ENCODE peak calls at places on chromosomes 3 and 15, in seven cellular contexts. N, E, A, X, J, R and Z are unnamed samples.

GRCh38 chr3:107574650-107575049 is 51.9 kb downstream of the BBX start:
- DNase-seq in N (no peak), E (no peak), A (no peak), X (peak), J (no peak), R (peak), Z (peak)

GRCh38 chr3:150341893-150342292 is 66.2 kb upstream of the TSC22D2 start:
- DNase-seq in N (no peak), E (no peak), A (no peak), X (peak), J (no peak), R (no peak), Z (no peak)

GRCh38 chr15:70264014-70264492 is 166.3 kb upstream of the TLE3 start:
- DNase-seq in N (no peak), E (no peak), A (no peak), X (peak), J (no peak), R (no peak), Z (peak)

GRCh38 chr3:104990758-104991157 is 376.0 kb upstream of the ALCAM start:
- DNase-seq in N (no peak), E (no peak), A (no peak), X (no peak), J (no peak), R (no peak), Z (no peak)

GRCh38 chr15:88013111-88013510 is 243.4 kb downstream of the NTRK3 start:
- DNase-seq in N (no peak), E (no peak), A (no peak), X (no peak), J (no peak), R (no peak), Z (no peak)

GRCh38 chr15:98722645-98723044 is 74.3 kb downstream of the IGF1R start:
- DNase-seq in N (no peak), E (no peak), A (no peak), X (peak), J (no peak), R (no peak), Z (no peak)

GRCh38 chr3:126468028-126468891 is 7.4 kb downstream of the ZXDC start:
- DNase-seq in N (no peak), E (no peak), A (no peak), X (no peak), J (no peak), R (no peak), Z (peak)

GRCh38 chr15:100438570-100438969 is 90.2 kb downstream of the CERS3 start:
- DNase-seq in N (no peak), E (no peak), A (peak), X (peak), J (peak), R (no peak), Z (peak)

GRCh38 chr3:8723612-8724011 is 10.0 kb upstream of the CAV3 start:
- DNase-seq in N (no peak), E (no peak), A (no peak), X (no peak), J (no peak), R (no peak), Z (no peak)

GRCh38 chr3:44208086-44208485 is 33.6 kb upstream of the TOPAZ1 start:
- DNase-seq in N (no peak), E (no peak), A (no peak), X (no peak), J (no peak), R (no peak), Z (no peak)

GRCh38 chr15:40382580-40383456 is at the start of gene KNSTRN:
- DNase-seq in N (peak), E (peak), A (peak), X (peak), J (peak), R (peak), Z (peak)

GRCh38 chr3:105353485-105354161 is 13.1 kb upstream of the ALCAM start:
- DNase-seq in N (no peak), E (no peak), A (peak), X (peak), J (no peak), R (peak), Z (peak)

GRCh38 chr3:197406266-197406665 is 107.9 kb upstream of the DLG1 start:
- DNase-seq in N (no peak), E (no peak), A (peak), X (no peak), J (no peak), R (no peak), Z (peak)